ENCODE peak calls at places on chromosomes 3 and 15, in six cellular contexts. One of them, this sample, is unnamed.

GRCh38 chr3:158794936-158795518 is 6.8 kb upstream of the MFSD1 start:
- DNase-seq in CD4-positive, alpha-beta T cell: no peak
- DNase-seq in GM12864: peak; percentile 12
- DNase-seq in bronchial epithelial cell: peak; percentile 63
- DNase-seq in ovary: no peak
- DNase-seq in transverse colon: no peak
- DNase-seq in this sample: no peak

GRCh38 chr3:63861306-63861705 is 2.3 kb downstream of the THOC7 start:
- DNase-seq in ovary: no peak
- DNase-seq in bronchial epithelial cell: no peak
- DNase-seq in CD4-positive, alpha-beta T cell: no peak
- DNase-seq in transverse colon: no peak
- DNase-seq in GM12864: no peak
- DNase-seq in this sample: no peak

GRCh38 chr3:13078158-13078905 is 5.1 kb upstream of the IQSEC1 start:
- DNase-seq in ovary: no peak
- DNase-seq in CD4-positive, alpha-beta T cell: no peak
- DNase-seq in GM12864: no peak
- DNase-seq in transverse colon: no peak
- DNase-seq in bronchial epithelial cell: no peak
- DNase-seq in this sample: no peak

GRCh38 chr15:101209285-101209821 is 42.5 kb downstream of the CHSY1 start:
- DNase-seq in CD4-positive, alpha-beta T cell: no peak
- DNase-seq in transverse colon: no peak
- DNase-seq in GM12864: no peak
- DNase-seq in bronchial epithelial cell: no peak
- DNase-seq in ovary: no peak
- DNase-seq in this sample: no peak

GRCh38 chr3:170355738-170356595 is 1.5 kb upstream of the SKIL start:
- DNase-seq in GM12864: no peak
- DNase-seq in CD4-positive, alpha-beta T cell: no peak
- DNase-seq in transverse colon: peak; percentile 56
- DNase-seq in bronchial epithelial cell: peak; percentile 59
- DNase-seq in ovary: peak; percentile 64
- DNase-seq in this sample: peak; percentile 15

GRCh38 chr15:90388462-90389182 is 580 bp downstream of the IQGAP1 start:
- DNase-seq in transverse colon: peak; percentile 73
- DNase-seq in CD4-positive, alpha-beta T cell: peak; percentile 26
- DNase-seq in ovary: peak; percentile 73
- DNase-seq in bronchial epithelial cell: no peak
- DNase-seq in GM12864: no peak
- DNase-seq in this sample: peak; percentile 40

GRCh38 chr15:76073554-76073953 is 13.8 kb downstream of the TMEM266 start:
- DNase-seq in ovary: no peak
- DNase-seq in bronchial epithelial cell: peak; percentile 88
- DNase-seq in transverse colon: no peak
- DNase-seq in GM12864: no peak
- DNase-seq in CD4-positive, alpha-beta T cell: no peak
- DNase-seq in this sample: no peak

GRCh38 chr15:74863239-74864056 is 9.7 kb downstream of the SCAMP2 start:
- DNase-seq in transverse colon: no peak
- DNase-seq in GM12864: no peak
- DNase-seq in bronchial epithelial cell: peak; percentile 72
- DNase-seq in CD4-positive, alpha-beta T cell: no peak
- DNase-seq in ovary: no peak
- DNase-seq in this sample: no peak

GRCh38 chr3:131898346-131898745 is 136.5 kb downstream of the CPNE4 start:
- DNase-seq in GM12864: no peak
- DNase-seq in transverse colon: no peak
- DNase-seq in ovary: no peak
- DNase-seq in CD4-positive, alpha-beta T cell: no peak
- DNase-seq in bronchial epithelial cell: no peak
- DNase-seq in this sample: no peak

GRCh38 chr3:63918321-63918720 is 6.1 kb upstream of the SCAANT1 start:
- DNase-seq in CD4-positive, alpha-beta T cell: no peak
- DNase-seq in ovary: no peak
- DNase-seq in GM12864: no peak
- DNase-seq in bronchial epithelial cell: peak; percentile 54
- DNase-seq in transverse colon: no peak
- DNase-seq in this sample: no peak

GRCh38 chr3:46918202-46918601 is 40.7 kb downstream of the PTH1R start:
- DNase-seq in GM12864: no peak
- DNase-seq in transverse colon: no peak
- DNase-seq in ovary: no peak
- DNase-seq in CD4-positive, alpha-beta T cell: no peak
- DNase-seq in bronchial epithelial cell: no peak
- DNase-seq in this sample: no peak

GRCh38 chr3:46916278-46916677 is 38.8 kb downstream of the PTH1R start:
- DNase-seq in CD4-positive, alpha-beta T cell: no peak
- DNase-seq in bronchial epithelial cell: no peak
- DNase-seq in transverse colon: no peak
- DNase-seq in ovary: no peak
- DNase-seq in GM12864: no peak
- DNase-seq in this sample: no peak

GRCh38 chr3:46916799-46917198 is 39.3 kb downstream of the PTH1R start:
- DNase-seq in GM12864: no peak
- DNase-seq in CD4-positive, alpha-beta T cell: no peak
- DNase-seq in transverse colon: no peak
- DNase-seq in bronchial epithelial cell: no peak
- DNase-seq in ovary: no peak
- DNase-seq in this sample: no peak

GRCh38 chr3:46918634-46919033 is 41.1 kb downstream of the PTH1R start:
- DNase-seq in bronchial epithelial cell: no peak
- DNase-seq in transverse colon: no peak
- DNase-seq in CD4-positive, alpha-beta T cell: no peak
- DNase-seq in ovary: no peak
- DNase-seq in GM12864: no peak
- DNase-seq in this sample: no peak

DNA sequence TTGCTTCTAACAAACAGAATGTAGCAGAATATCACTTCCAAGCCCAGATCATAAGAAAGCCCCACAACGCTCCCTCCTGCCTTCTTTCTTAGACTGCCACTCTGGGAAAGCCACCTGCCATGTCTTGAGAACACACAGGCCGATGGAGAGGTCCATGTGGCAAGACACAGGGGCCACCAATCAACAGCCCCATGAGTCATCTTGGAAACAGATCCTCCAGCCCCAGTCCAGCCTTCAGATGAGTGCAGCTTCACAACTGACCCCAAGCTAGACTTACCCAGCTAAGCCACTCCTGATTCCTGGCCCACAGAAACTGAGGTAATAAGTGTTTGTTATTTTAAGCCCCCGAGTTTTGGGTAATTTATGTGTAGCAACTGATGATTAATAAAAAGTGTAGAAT is 39.7 kb downstream of the PTH1R start:
- DNase-seq in ovary: no peak
- DNase-seq in transverse colon: no peak
- DNase-seq in CD4-positive, alpha-beta T cell: no peak
- DNase-seq in bronchial epithelial cell: no peak
- DNase-seq in GM12864: no peak
- DNase-seq in this sample: no peak
- TF ChIP-seq CTCF in ovary: no peak
- TF ChIP-seq CTCF in transverse colon: no peak
- TF ChIP-seq CTCF in CD4-positive, alpha-beta T cell: no peak
- TF ChIP-seq CTCF in bronchial epithelial cell: no peak
- TF ChIP-seq CTCF in GM12864: no peak
- TF ChIP-seq CTCF in this sample: no peak

GRCh38 chr3:12046406-12046805 is 42.2 kb downstream of the SYN2 start:
- DNase-seq in CD4-positive, alpha-beta T cell: no peak
- DNase-seq in bronchial epithelial cell: peak; percentile 21
- DNase-seq in transverse colon: no peak
- DNase-seq in GM12864: no peak
- DNase-seq in ovary: no peak
- DNase-seq in this sample: no peak
- TF ChIP-seq CTCF in CD4-positive, alpha-beta T cell: no peak
- TF ChIP-seq CTCF in bronchial epithelial cell: peak; percentile 28
- TF ChIP-seq CTCF in transverse colon: peak; percentile 15
- TF ChIP-seq CTCF in GM12864: peak; percentile 15
- TF ChIP-seq CTCF in ovary: no peak
- TF ChIP-seq CTCF in this sample: no peak

GRCh38 chr15:67906382-67906781 is 66.5 kb upstream of the RNU6-1 start:
- DNase-seq in CD4-positive, alpha-beta T cell: no peak
- DNase-seq in bronchial epithelial cell: peak; percentile 13
- DNase-seq in transverse colon: no peak
- DNase-seq in ovary: no peak
- DNase-seq in GM12864: no peak
- DNase-seq in this sample: no peak
- TF ChIP-seq CTCF in CD4-positive, alpha-beta T cell: no peak
- TF ChIP-seq CTCF in bronchial epithelial cell: no peak
- TF ChIP-seq CTCF in transverse colon: no peak
- TF ChIP-seq CTCF in ovary: no peak
- TF ChIP-seq CTCF in GM12864: peak; percentile 24
- TF ChIP-seq CTCF in this sample: no peak

GRCh38 chr3:106540743-106541142 is 671.9 kb upstream of the CBLB start:
- DNase-seq in transverse colon: no peak
- DNase-seq in bronchial epithelial cell: no peak
- DNase-seq in CD4-positive, alpha-beta T cell: no peak
- DNase-seq in ovary: no peak
- DNase-seq in GM12864: no peak
- DNase-seq in this sample: no peak
- TF ChIP-seq CTCF in transverse colon: no peak
- TF ChIP-seq CTCF in bronchial epithelial cell: no peak
- TF ChIP-seq CTCF in CD4-positive, alpha-beta T cell: no peak
- TF ChIP-seq CTCF in ovary: no peak
- TF ChIP-seq CTCF in GM12864: peak; percentile 12
- TF ChIP-seq CTCF in this sample: no peak

GRCh38 chr3:44918087-44918486 is 43.7 kb downstream of the TGM4 start:
- DNase-seq in ovary: no peak
- DNase-seq in transverse colon: no peak
- DNase-seq in bronchial epithelial cell: no peak
- DNase-seq in GM12864: no peak
- DNase-seq in CD4-positive, alpha-beta T cell: no peak
- DNase-seq in this sample: no peak

GRCh38 chr3:44918581-44918980 is 44.2 kb downstream of the TGM4 start:
- DNase-seq in GM12864: no peak
- DNase-seq in ovary: no peak
- DNase-seq in transverse colon: no peak
- DNase-seq in CD4-positive, alpha-beta T cell: no peak
- DNase-seq in bronchial epithelial cell: no peak
- DNase-seq in this sample: no peak

GRCh38 chr3:44915702-44916438 is 41.5 kb downstream of the TGM4 start:
- DNase-seq in bronchial epithelial cell: no peak
- DNase-seq in CD4-positive, alpha-beta T cell: no peak
- DNase-seq in transverse colon: no peak
- DNase-seq in GM12864: no peak
- DNase-seq in ovary: no peak
- DNase-seq in this sample: no peak

GRCh38 chr3:44913868-44914468 is 39.6 kb downstream of the TGM4 start:
- DNase-seq in CD4-positive, alpha-beta T cell: peak; percentile 54
- DNase-seq in transverse colon: peak; percentile 72
- DNase-seq in GM12864: no peak
- DNase-seq in bronchial epithelial cell: peak; percentile 59
- DNase-seq in ovary: peak; percentile 38
- DNase-seq in this sample: peak; percentile 61

GRCh38 chr3:44914936-44915335 is 40.5 kb downstream of the TGM4 start:
- DNase-seq in ovary: no peak
- DNase-seq in GM12864: no peak
- DNase-seq in CD4-positive, alpha-beta T cell: no peak
- DNase-seq in bronchial epithelial cell: no peak
- DNase-seq in transverse colon: no peak
- DNase-seq in this sample: no peak
- TF ChIP-seq CTCF in ovary: no peak
- TF ChIP-seq CTCF in GM12864: peak; percentile 49
- TF ChIP-seq CTCF in CD4-positive, alpha-beta T cell: no peak
- TF ChIP-seq CTCF in bronchial epithelial cell: peak; percentile 39
- TF ChIP-seq CTCF in transverse colon: peak; percentile 17
- TF ChIP-seq CTCF in this sample: no peak

GRCh38 chr3:32241100-32241499 is 2.6 kb downstream of the CMTM8 start:
- DNase-seq in bronchial epithelial cell: no peak
- DNase-seq in ovary: no peak
- DNase-seq in GM12864: no peak
- DNase-seq in CD4-positive, alpha-beta T cell: no peak
- DNase-seq in transverse colon: no peak
- DNase-seq in this sample: no peak
- TF ChIP-seq CTCF in bronchial epithelial cell: no peak
- TF ChIP-seq CTCF in ovary: no peak
- TF ChIP-seq CTCF in GM12864: no peak
- TF ChIP-seq CTCF in CD4-positive, alpha-beta T cell: no peak
- TF ChIP-seq CTCF in transverse colon: no peak
- TF ChIP-seq CTCF in this sample: no peak

GRCh38 chr3:84074767-84075166 is 884.0 kb upstream of the CADM2 start:
- DNase-seq in bronchial epithelial cell: no peak
- DNase-seq in ovary: no peak
- DNase-seq in CD4-positive, alpha-beta T cell: no peak
- DNase-seq in transverse colon: no peak
- DNase-seq in GM12864: no peak
- DNase-seq in this sample: no peak

GRCh38 chr3:84082726-84083125 is 876.1 kb upstream of the CADM2 start:
- DNase-seq in CD4-positive, alpha-beta T cell: no peak
- DNase-seq in ovary: no peak
- DNase-seq in transverse colon: no peak
- DNase-seq in bronchial epithelial cell: peak; percentile 59
- DNase-seq in GM12864: no peak
- DNase-seq in this sample: no peak

DNA sequence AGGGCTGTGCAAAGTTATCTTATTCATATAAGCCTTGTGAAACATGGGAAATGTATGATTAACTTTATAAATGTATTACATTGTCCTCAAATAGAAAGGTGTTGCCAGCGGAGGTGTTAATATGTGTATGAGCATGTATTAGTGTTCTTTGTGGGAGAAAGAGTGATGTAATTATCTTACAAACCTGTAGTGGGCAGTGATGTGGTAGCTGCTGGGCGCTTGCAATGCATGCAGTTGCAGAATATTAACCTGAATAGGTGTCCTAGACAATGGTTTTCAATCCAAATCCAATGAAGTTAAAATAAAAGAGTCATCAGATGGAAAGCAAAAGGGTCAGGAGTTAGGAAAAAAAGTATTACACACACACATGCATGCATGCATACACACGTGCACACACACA is 881.3 kb upstream of the CADM2 start:
- DNase-seq in GM12864: no peak
- DNase-seq in transverse colon: no peak
- DNase-seq in CD4-positive, alpha-beta T cell: no peak
- DNase-seq in bronchial epithelial cell: peak; percentile 25
- DNase-seq in ovary: no peak
- DNase-seq in this sample: no peak
- TF ChIP-seq CTCF in GM12864: no peak
- TF ChIP-seq CTCF in transverse colon: no peak
- TF ChIP-seq CTCF in CD4-positive, alpha-beta T cell: no peak
- TF ChIP-seq CTCF in bronchial epithelial cell: peak; percentile 57
- TF ChIP-seq CTCF in ovary: no peak
- TF ChIP-seq CTCF in this sample: no peak

DNA sequence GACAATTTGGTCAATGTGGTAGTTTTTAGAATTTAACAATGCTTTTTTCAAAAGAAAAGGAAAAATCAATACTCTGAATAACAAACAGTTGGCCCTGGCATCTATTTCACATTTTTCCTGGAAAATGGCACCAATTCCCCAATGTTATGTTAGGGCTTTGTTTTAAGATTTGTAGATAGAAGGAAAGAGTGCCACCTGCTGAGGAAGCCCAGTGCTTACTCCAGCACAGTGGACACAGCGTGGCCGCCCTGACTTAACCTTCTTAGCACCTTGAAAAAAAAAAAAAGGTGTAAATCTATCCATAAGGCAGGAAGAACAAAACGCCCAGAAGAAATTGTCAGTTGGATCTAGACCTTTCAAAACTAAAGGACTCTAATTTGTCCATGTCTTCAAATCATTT is 110.7 kb upstream of the CNTN4 start:
- DNase-seq in transverse colon: peak; percentile 28
- DNase-seq in bronchial epithelial cell: peak; percentile 4
- DNase-seq in ovary: no peak
- DNase-seq in GM12864: no peak
- DNase-seq in CD4-positive, alpha-beta T cell: no peak
- DNase-seq in this sample: no peak
- TF ChIP-seq CTCF in transverse colon: peak; percentile 43
- TF ChIP-seq CTCF in bronchial epithelial cell: peak; percentile 11
- TF ChIP-seq CTCF in ovary: no peak
- TF ChIP-seq CTCF in GM12864: no peak
- TF ChIP-seq CTCF in CD4-positive, alpha-beta T cell: no peak
- TF ChIP-seq CTCF in this sample: no peak